ENCODE peak calls at places on chromosomes 6 and 20, in six cellular contexts. T, F, C, N, B and K are unnamed samples.

GRCh38 chr6:8085053-8085511 is 17.3 kb downstream of the EEF1E1 start:
- DNase-seq in T (no peak), F (peak; percentile 90), N (no peak), C (peak; percentile 92), B (peak; percentile 93), K (peak; percentile 75)

GRCh38 chr20:63084563-63084927 is 77.8 kb upstream of the BHLHE23 start:
- DNase-seq in N (peak; percentile 37), C (peak; percentile 3), F (no peak), T (no peak), B (no peak), K (no peak)

GRCh38 chr6:7331452-7331851 is 18.5 kb upstream of the SSR1 start:
- DNase-seq in F (no peak), C (no peak), T (no peak), B (no peak), N (no peak), K (no peak)

GRCh38 chr6:5135783-5136376 is 50.7 kb downstream of the PPP1R3G start:
- DNase-seq in F (peak; percentile 28), N (no peak), T (peak; percentile 8), C (no peak), B (peak; percentile 23), K (no peak)

GRCh38 chr6:113328886-113329381 is 528.2 kb upstream of the MARCKS start:
- DNase-seq in N (no peak), C (no peak), F (peak; percentile 90), B (peak; percentile 44), T (no peak), K (no peak)

GRCh38 chr20:5652626-5653573 is 97.3 kb upstream of the SHLD1 start:
- DNase-seq in T (no peak), F (peak; percentile 89), C (no peak), N (no peak), B (peak; percentile 67), K (peak; percentile 89)

GRCh38 chr6:43937236-43938177 is 167.5 kb downstream of the VEGFA start:
- DNase-seq in F (no peak), T (no peak), N (no peak), C (peak; percentile 11), B (no peak), K (no peak)

GRCh38 chr6:168528457-168529095 is 87.6 kb downstream of the SMOC2 start:
- DNase-seq in C (no peak), T (no peak), F (no peak), B (no peak), N (no peak), K (no peak)

GRCh38 chr6:167968091-167968490 is 29.4 kb upstream of the KIF25 start:
- DNase-seq in F (no peak), B (no peak), T (no peak), N (no peak), C (no peak), K (no peak)

GRCh38 chr20:25299801-25300200 is 51.9 kb downstream of the PYGB start:
- DNase-seq in B (peak; percentile 59), T (no peak), F (no peak), N (peak; percentile 41), C (no peak), K (peak; percentile 31)

GRCh38 chr20:45919951-45920794 is 8.2 kb upstream of the PLTP start:
- DNase-seq in F (peak; percentile 94), N (peak; percentile 55), C (no peak), T (no peak), B (no peak), K (no peak)

GRCh38 chr6:136582702-136583471 is 32.7 kb upstream of the MAP7 start:
- DNase-seq in C (no peak), F (peak; percentile 96), N (no peak), T (no peak), B (peak; percentile 69), K (no peak)

GRCh38 chr20:33791959-33792597 is 19.1 kb upstream of the CHMP4B start:
- DNase-seq in N (peak; percentile 73), F (peak; percentile 44), B (no peak), T (peak; percentile 24), C (no peak), K (no peak)

GRCh38 chr20:52242237-52243230 is 51.0 kb upstream of the ZFP64 start:
- DNase-seq in N (no peak), B (no peak), C (no peak), F (peak; percentile 52), T (no peak), K (peak; percentile 9)

GRCh38 chr20:32577657-32578056 is 7.5 kb downstream of the NOL4L start:
- DNase-seq in T (no peak), F (no peak), B (no peak), N (no peak), C (no peak), K (no peak)

GRCh38 chr6:15907914-15908518 is 220.9 kb upstream of the MYLIP start:
- DNase-seq in F (no peak), C (no peak), B (peak; percentile 9), T (no peak), N (no peak), K (peak; percentile 59)

GRCh38 chr20:53494753-53495152 is 98.9 kb downstream of the ZNF217 start:
- DNase-seq in B (no peak), F (no peak), T (no peak), N (no peak), C (no peak), K (no peak)

GRCh38 chr6:138787138-138787537 is 8.7 kb upstream of the ECT2L start:
- DNase-seq in B (no peak), T (no peak), F (no peak), N (no peak), C (no peak), K (no peak)

GRCh38 chr6:158018851-158019361 is 37.2 kb downstream of the SYNJ2 start:
- DNase-seq in B (no peak), F (peak; percentile 80), C (peak; percentile 71), T (no peak), N (peak; percentile 47), K (no peak)

GRCh38 chr6:105798057-105798456 is 288.1 kb upstream of the PRDM1 start:
- DNase-seq in N (no peak), T (no peak), C (peak; percentile 68), B (no peak), F (peak; percentile 92), K (no peak)

GRCh38 chr6:159090530-159091306 is 45.9 kb upstream of the TAGAP start:
- DNase-seq in T (no peak), B (no peak), C (peak; percentile 76), F (no peak), N (no peak), K (no peak)

GRCh38 chr20:24112360-24112759 is 123.8 kb upstream of the GGTLC1 start:
- DNase-seq in N (no peak), C (no peak), F (no peak), B (no peak), T (no peak), K (no peak)

GRCh38 chr20:38875170-38875993 is 50.8 kb upstream of the FAM83D start:
- DNase-seq in C (peak; percentile 19), N (no peak), T (peak; percentile 47), F (no peak), B (no peak), K (no peak)

GRCh38 chr6:75445738-75446137 is 47.9 kb downstream of the FILIP1 start:
- DNase-seq in C (no peak), B (no peak), N (no peak), T (no peak), F (no peak), K (no peak)

GRCh38 chr20:39358052-39358451 is 395.9 kb downstream of the DHX35 start:
- DNase-seq in T (no peak), B (no peak), F (no peak), C (peak; percentile 35), N (no peak), K (no peak)

GRCh38 chr6:16243055-16243454 is 4.7 kb downstream of the GMPR start:
- DNase-seq in T (no peak), B (peak; percentile 89), F (peak; percentile 73), C (no peak), N (no peak), K (peak; percentile 75)

GRCh38 chr20:16583444-16583843 is 10.2 kb upstream of the KIF16B start:
- DNase-seq in F (no peak), N (no peak), C (no peak), B (no peak), T (no peak), K (peak; percentile 6)
- H3K27ac ChIP-seq in F (no peak overlapping the region), N (no peak overlapping the region), C (no peak overlapping the region), B (no peak overlapping the region), T (no peak overlapping the region), K (no peak overlapping the region)

DNA sequence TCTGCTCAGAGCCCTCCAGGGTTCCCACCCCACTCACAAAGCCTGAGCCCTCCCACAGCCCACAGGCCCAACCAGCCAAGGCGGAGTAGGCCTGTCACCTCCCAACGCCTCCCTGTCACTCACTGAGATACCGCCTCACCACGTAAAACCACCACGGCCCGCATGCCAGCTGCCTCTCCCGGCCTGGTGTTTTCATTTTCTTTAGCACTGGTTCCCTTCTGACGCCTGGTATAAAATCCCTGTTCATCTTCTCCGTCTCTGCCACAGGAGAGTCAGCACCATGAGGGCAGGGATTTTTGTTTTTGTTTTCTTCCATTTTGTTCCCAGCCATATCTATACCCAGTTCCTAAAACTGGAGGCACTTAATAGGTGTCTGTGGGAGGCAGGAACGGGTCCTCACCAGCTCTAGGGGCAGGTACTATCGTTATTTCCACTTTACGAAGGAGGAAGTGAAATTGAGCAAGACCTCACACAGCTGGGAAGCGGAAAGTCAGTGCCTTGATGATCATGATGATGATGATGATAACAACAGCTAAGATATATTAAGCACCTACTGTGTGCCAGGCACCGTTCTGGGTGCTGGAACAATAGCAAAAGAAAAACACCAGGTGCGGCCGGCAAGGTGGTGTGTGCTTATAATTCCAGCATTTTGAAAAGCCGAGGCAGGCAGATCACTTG is 58.6 kb downstream of the SNAI1 start:
- DNase-seq in N (no peak), B (no peak), T (no peak), C (no peak), F (no peak), K (no peak)
- H3K27ac ChIP-seq in N (no peak overlapping the region), B (no peak overlapping the region), T (no peak overlapping the region), C (no peak overlapping the region), F (no peak overlapping the region), K (no peak overlapping the region)

GRCh38 chr6:114435985-114436384 is 93.2 kb upstream of the HS3ST5 start:
- DNase-seq in T (no peak), N (no peak), B (no peak), C (no peak), F (no peak), K (no peak)

GRCh38 chr6:114437229-114437628 is 94.4 kb upstream of the HS3ST5 start:
- DNase-seq in N (no peak), C (no peak), T (no peak), F (no peak), B (no peak), K (no peak)

GRCh38 chr6:114439414-114439813 is 96.6 kb upstream of the HS3ST5 start:
- DNase-seq in F (no peak), B (no peak), N (no peak), T (no peak), C (no peak), K (no peak)
- H3K27ac ChIP-seq in F (no peak overlapping the region), B (no peak overlapping the region), N (no peak overlapping the region), T (no peak overlapping the region), C (no peak overlapping the region), K (no peak overlapping the region)

GRCh38 chr6:28218312-28219248 is 6.5 kb upstream of the ZSCAN9 start:
- DNase-seq in T (no peak), B (peak; percentile 20), C (peak; percentile 85), F (peak; percentile 64), N (peak; percentile 93), K (no peak)
- H3K27ac ChIP-seq in T (no peak overlapping the region), B (no peak overlapping the region), C (peak overlapping the region; percentile 66), F (no peak overlapping the region), N (peak overlapping the region; percentile 68), K (no peak overlapping the region)

GRCh38 chr6:170553686-170554085 is 483 bp upstream of the TBP start:
- DNase-seq in F (peak; percentile 72), C (peak; percentile 33), B (no peak), T (peak; percentile 44), N (no peak), K (no peak)
- H3K27ac ChIP-seq in F (peak overlapping the region; percentile 97), C (peak overlapping the region; percentile 97), B (peak overlapping the region; percentile 90), T (peak overlapping the region; percentile 91), N (peak overlapping the region; percentile 56), K (peak overlapping the region; percentile 94)